ENCODE peak calls at places on chromosomes 4 and X, in five cellular contexts. U is amniotic stem cell; N is retina; P is right cardiac atrium; E is stimulated activated CD4-positive, alpha-beta T cell treated with anti-CD3 and anti-CD28 coated beads, Interleukin-15, amount 100 ng/mL, for 1 hour. R is an unnamed sample.

GRCh38 chr4:145216532-145216931 is 36.1 kb upstream of the OTUD4 start:
- DNase-seq in U (no peak), N (no peak), P (no peak), E (no peak), R (no peak)

GRCh38 chrX:37879692-37880091 is 32.3 kb upstream of the DYNLT3 start:
- DNase-seq in U (no peak), N (no peak), P (no peak), E (no peak), R (no peak)

GRCh38 chrX:71147496-71148277 is 3.0 kb downstream of the NLGN3 start:
- DNase-seq in U (no peak), N (no peak), P (no peak), E (no peak), R (no peak)

GRCh38 chr4:104064650-104065577 is 345.1 kb upstream of the TACR3 start:
- DNase-seq in U (no peak), N (peak; percentile 60), P (peak; percentile 62), E (no peak), R (peak; percentile 65)

GRCh38 chrX:136586386-136586785 is 54.4 kb downstream of the VGLL1 start:
- DNase-seq in U (no peak), N (no peak), P (no peak), E (no peak), R (no peak)

GRCh38 chrX:8984231-8984630 is 49.7 kb downstream of the FAM9B start:
- DNase-seq in U (no peak), N (no peak), P (no peak), E (no peak), R (no peak)

GRCh38 chr4:152696764-152697250 is 17.0 kb upstream of the TMEM154 start:
- DNase-seq in U (no peak), N (no peak), P (no peak), E (peak; percentile 6), R (no peak)

GRCh38 chr4:147779449-147779848 is 47.6 kb downstream of the ARHGAP10 start:
- DNase-seq in U (no peak), N (no peak), P (no peak), E (no peak), R (no peak)

GRCh38 chrX:15714529-15714928 is 23.5 kb upstream of the CA5B start:
- DNase-seq in U (no peak), N (no peak), P (peak; percentile 74), E (no peak), R (no peak)

GRCh38 chr4:6695660-6696581 is 2.2 kb downstream of the S100P start:
- DNase-seq in U (no peak), N (no peak), P (no peak), E (no peak), R (no peak)

GRCh38 chr4:122086338-122086737 is 65.8 kb upstream of the BLTP1 start:
- DNase-seq in U (no peak), N (no peak), P (no peak), E (no peak), R (no peak)

GRCh38 chrX:123476636-123477219 is 256.1 kb downstream of the THOC2 start:
- DNase-seq in U (no peak), N (no peak), P (no peak), E (no peak), R (no peak)

GRCh38 chr4:150224896-150225591 is 146.8 kb downstream of the DCLK2 start:
- DNase-seq in U (peak; percentile 85), N (no peak), P (no peak), E (no peak), R (no peak)

R was measured in endothelial cell.